ENCODE peak calls at places on chromosomes 7 and 10, in nine cellular contexts. H is T-helper 9 cell; M is activated CD4-positive, alpha-beta T cell treated with anti-CD3 and anti-CD28 coated beads for 24 hours; T is esophagus squamous epithelium; Q is CMK; F is occipital lobe; P is NCI-H1105 treated with DMSO at 0.1 percent for 48 hours; E is RPMI7951; Z is astrocyte of the spinal cord. V is an unnamed sample.

GRCh38 chr7:150399861-150400778 is 21.0 kb downstream of the ZNF775 start:
- DNase-seq in Z (no peak), H (no peak), T (no peak), P (no peak), E (peak), M (no peak), F (no peak), Q (no peak), V (no peak)

GRCh38 chr10:124743188-124744046 is 761 bp downstream of the FAM53B start:
- DNase-seq in H (no peak), Z (peak), Q (no peak), P (no peak), E (peak), M (no peak), F (no peak), T (no peak), V (no peak)

GRCh38 chr7:55533050-55533728 is 39.1 kb downstream of the VOPP1 start:
- DNase-seq in P (no peak), M (peak), Z (peak), E (peak), F (no peak), T (no peak), Q (peak), H (peak), V (peak)

GRCh38 chr10:7107287-7107686 is 303.5 kb downstream of the SFMBT2 start:
- DNase-seq in H (no peak), F (no peak), E (no peak), Z (peak), T (no peak), Q (no peak), P (no peak), M (no peak), V (no peak)

GRCh38 chr10:69810097-69810496 is 8.4 kb downstream of the COL13A1 start:
- DNase-seq in M (no peak), P (no peak), H (no peak), Z (no peak), E (no peak), T (no peak), Q (no peak), F (no peak), V (no peak)

GRCh38 chr10:26729395-26729794 is 31.9 kb downstream of the PDSS1 start:
- DNase-seq in F (no peak), Z (no peak), Q (no peak), E (no peak), H (no peak), P (no peak), M (no peak), T (no peak), V (no peak)

GRCh38 chr7:140283472-140283871 is 106.7 kb upstream of the KDM7A start:
- DNase-seq in P (no peak), H (no peak), T (no peak), M (no peak), F (no peak), E (no peak), Z (no peak), Q (no peak), V (no peak)

GRCh38 chr7:26369519-26370385 is 78.1 kb downstream of the SNX10 start:
- DNase-seq in Z (peak), T (no peak), F (no peak), P (peak), Q (no peak), H (no peak), E (peak), M (no peak), V (no peak)